ENCODE peak calls at places on chromosomes 3 and 15, in five cellular contexts. One of them, this sample, is unnamed.
A peak's percentile ranks its signal among the peaks of the same experiment; 100 is the strongest.

GRCh38 chr3:122975163-122975923 is 52.2 kb downstream of the SEMA5B start:
- DNase-seq in endothelial cell of umbilical vein: no peak
- DNase-seq in fibroblast of lung: peak; percentile 87
- DNase-seq in HCT116: no peak
- DNase-seq in K562: no peak
- DNase-seq in this sample: no peak

GRCh38 chr3:172310361-172310760 is 137.9 kb downstream of the GHSR start:
- DNase-seq in endothelial cell of umbilical vein: no peak
- DNase-seq in fibroblast of lung: no peak
- DNase-seq in HCT116: no peak
- DNase-seq in K562: no peak
- DNase-seq in this sample: no peak

GRCh38 chr15:59622289-59622688 is 10.7 kb downstream of the GCNT3 start:
- DNase-seq in endothelial cell of umbilical vein: peak; percentile 55
- DNase-seq in fibroblast of lung: peak; percentile 43
- DNase-seq in HCT116: peak; percentile 42
- DNase-seq in K562: peak; percentile 33
- DNase-seq in this sample: no peak

GRCh38 chr15:40782609-40783227 is 12.9 kb downstream of the C15orf62 start:
- DNase-seq in endothelial cell of umbilical vein: peak; percentile 63
- DNase-seq in fibroblast of lung: peak; percentile 3
- DNase-seq in HCT116: peak; percentile 68
- DNase-seq in K562: peak; percentile 57
- DNase-seq in this sample: no peak

GRCh38 chr3:17442332-17443049 is 299.9 kb downstream of the TBC1D5 start:
- DNase-seq in endothelial cell of umbilical vein: no peak
- DNase-seq in fibroblast of lung: peak; percentile 59
- DNase-seq in HCT116: no peak
- DNase-seq in K562: peak; percentile 11
- DNase-seq in this sample: no peak

GRCh38 chr3:171994646-171995441 is 44.5 kb upstream of the FNDC3B start:
- DNase-seq in endothelial cell of umbilical vein: no peak
- DNase-seq in fibroblast of lung: peak; percentile 92
- DNase-seq in HCT116: no peak
- DNase-seq in K562: no peak
- DNase-seq in this sample: no peak

GRCh38 chr15:74964794-74965193 is 8.2 kb upstream of the RPP25 start:
- DNase-seq in endothelial cell of umbilical vein: peak; percentile 73
- DNase-seq in fibroblast of lung: peak; percentile 21
- DNase-seq in HCT116: no peak
- DNase-seq in K562: no peak
- DNase-seq in this sample: no peak

GRCh38 chr3:64002248-64002647 is 21.0 kb downstream of the PSMD6 start:
- DNase-seq in endothelial cell of umbilical vein: no peak
- DNase-seq in fibroblast of lung: no peak
- DNase-seq in HCT116: no peak
- DNase-seq in K562: no peak
- DNase-seq in this sample: no peak

GRCh38 chr3:186976802-186977201 is 46.5 kb downstream of the ST6GAL1 start:
- DNase-seq in endothelial cell of umbilical vein: no peak
- DNase-seq in fibroblast of lung: no peak
- DNase-seq in HCT116: no peak
- DNase-seq in K562: no peak
- DNase-seq in this sample: no peak

GRCh38 chr3:126730376-126730775 is 26.3 kb downstream of the CHCHD6 start:
- DNase-seq in endothelial cell of umbilical vein: no peak
- DNase-seq in fibroblast of lung: no peak
- DNase-seq in HCT116: no peak
- DNase-seq in K562: no peak
- DNase-seq in this sample: no peak

GRCh38 chr3:13420817-13421755 is 964 bp upstream of the NUP210 start:
- DNase-seq in endothelial cell of umbilical vein: no peak
- DNase-seq in fibroblast of lung: no peak
- DNase-seq in HCT116: no peak
- DNase-seq in K562: peak; percentile 69
- DNase-seq in this sample: no peak

GRCh38 chr15:98580577-98580976 is 67.8 kb upstream of the IGF1R start:
- DNase-seq in endothelial cell of umbilical vein: no peak
- DNase-seq in fibroblast of lung: no peak
- DNase-seq in HCT116: no peak
- DNase-seq in K562: no peak
- DNase-seq in this sample: no peak

GRCh38 chr3:32165442-32165841 is 59.0 kb downstream of the GPD1L start:
- DNase-seq in endothelial cell of umbilical vein: no peak
- DNase-seq in fibroblast of lung: no peak
- DNase-seq in HCT116: no peak
- DNase-seq in K562: no peak
- DNase-seq in this sample: no peak

GRCh38 chr3:138898301-138898700 is 48.6 kb downstream of the FOXL2 start:
- DNase-seq in endothelial cell of umbilical vein: peak; percentile 50
- DNase-seq in fibroblast of lung: peak; percentile 86
- DNase-seq in HCT116: no peak
- DNase-seq in K562: no peak
- DNase-seq in this sample: no peak

GRCh38 chr15:29904731-29905417 is 82.6 kb upstream of the TJP1 start:
- DNase-seq in endothelial cell of umbilical vein: no peak
- DNase-seq in fibroblast of lung: peak; percentile 34
- DNase-seq in HCT116: no peak
- DNase-seq in K562: no peak
- DNase-seq in this sample: no peak

GRCh38 chr3:194985031-194985578 is 285.9 kb downstream of the XXYLT1 start:
- DNase-seq in endothelial cell of umbilical vein: no peak
- DNase-seq in fibroblast of lung: peak; percentile 66
- DNase-seq in HCT116: peak; percentile 27
- DNase-seq in K562: peak; percentile 17
- DNase-seq in this sample: no peak

GRCh38 chr15:57443486-57443885 is 67.2 kb downstream of the CGNL1 start:
- DNase-seq in endothelial cell of umbilical vein: no peak
- DNase-seq in fibroblast of lung: no peak
- DNase-seq in HCT116: no peak
- DNase-seq in K562: no peak
- DNase-seq in this sample: no peak

GRCh38 chr3:42263354-42264346 is 2.3 kb downstream of the CCK start:
- DNase-seq in endothelial cell of umbilical vein: no peak
- DNase-seq in fibroblast of lung: no peak
- DNase-seq in HCT116: peak; percentile 18
- DNase-seq in K562: no peak
- DNase-seq in this sample: no peak

GRCh38 chr3:194707176-194707575 is 21.5 kb downstream of the FAM43A start:
- DNase-seq in endothelial cell of umbilical vein: peak; percentile 55
- DNase-seq in fibroblast of lung: peak; percentile 32
- DNase-seq in HCT116: no peak
- DNase-seq in K562: no peak
- DNase-seq in this sample: no peak

GRCh38 chr3:134427400-134428111 is 53.3 kb upstream of the AMOTL2 start:
- DNase-seq in endothelial cell of umbilical vein: peak; percentile 77
- DNase-seq in fibroblast of lung: peak; percentile 100
- DNase-seq in HCT116: peak; percentile 93
- DNase-seq in K562: no peak
- DNase-seq in this sample: no peak

GRCh38 chr3:170448530-170449110 is 30.0 kb downstream of the CLDN11 start:
- DNase-seq in endothelial cell of umbilical vein: no peak
- DNase-seq in fibroblast of lung: no peak
- DNase-seq in HCT116: no peak
- DNase-seq in K562: no peak
- DNase-seq in this sample: no peak

GRCh38 chr3:197458179-197458707 is 97.5 kb downstream of the BDH1 start:
- DNase-seq in endothelial cell of umbilical vein: no peak
- DNase-seq in fibroblast of lung: no peak
- DNase-seq in HCT116: no peak
- DNase-seq in K562: no peak
- DNase-seq in this sample: no peak

GRCh38 chr15:70323111-70323851 is 225.6 kb upstream of the TLE3 start:
- DNase-seq in endothelial cell of umbilical vein: no peak
- DNase-seq in fibroblast of lung: peak; percentile 75
- DNase-seq in HCT116: no peak
- DNase-seq in K562: no peak
- DNase-seq in this sample: no peak

GRCh38 chr15:62850791-62851291 is 191.7 kb upstream of the TPM1 start:
- DNase-seq in endothelial cell of umbilical vein: peak; percentile 37
- DNase-seq in fibroblast of lung: peak; percentile 96
- DNase-seq in HCT116: no peak
- DNase-seq in K562: no peak
- DNase-seq in this sample: no peak

GRCh38 chr3:110773413-110773954 is 298.1 kb upstream of the NECTIN3 start:
- DNase-seq in endothelial cell of umbilical vein: no peak
- DNase-seq in fibroblast of lung: peak; percentile 92
- DNase-seq in HCT116: peak; percentile 93
- DNase-seq in K562: no peak
- DNase-seq in this sample: no peak

GRCh38 chr15:84947947-84948830 is 33.5 kb upstream of the PDE8A start:
- DNase-seq in endothelial cell of umbilical vein: peak; percentile 87
- DNase-seq in fibroblast of lung: peak; percentile 96
- DNase-seq in HCT116: no peak
- DNase-seq in K562: peak; percentile 45
- DNase-seq in this sample: no peak

GRCh38 chr15:85588657-85589056 is 206.1 kb downstream of the KLHL25 start:
- DNase-seq in endothelial cell of umbilical vein: no peak
- DNase-seq in fibroblast of lung: peak; percentile 79
- DNase-seq in HCT116: no peak
- DNase-seq in K562: no peak
- DNase-seq in this sample: no peak

GRCh38 chr3:36210840-36211655 is 169.3 kb upstream of the STAC start:
- DNase-seq in endothelial cell of umbilical vein: no peak
- DNase-seq in fibroblast of lung: no peak
- DNase-seq in HCT116: no peak
- DNase-seq in K562: no peak
- DNase-seq in this sample: no peak

GRCh38 chr3:129966876-129967275 is 7.6 kb upstream of the TRH start:
- DNase-seq in endothelial cell of umbilical vein: no peak
- DNase-seq in fibroblast of lung: no peak
- DNase-seq in HCT116: no peak
- DNase-seq in K562: no peak
- DNase-seq in this sample: no peak

GRCh38 chr3:129962600-129962999 is 11.9 kb upstream of the TRH start:
- DNase-seq in endothelial cell of umbilical vein: no peak
- DNase-seq in fibroblast of lung: no peak
- DNase-seq in HCT116: no peak
- DNase-seq in K562: no peak
- DNase-seq in this sample: no peak

GRCh38 chr3:129958715-129959114 is 15.8 kb upstream of the TRH start:
- DNase-seq in endothelial cell of umbilical vein: no peak
- DNase-seq in fibroblast of lung: no peak
- DNase-seq in HCT116: no peak
- DNase-seq in K562: no peak
- DNase-seq in this sample: no peak

GRCh38 chr3:129965937-129966336 is 8.6 kb upstream of the TRH start:
- DNase-seq in endothelial cell of umbilical vein: no peak
- DNase-seq in fibroblast of lung: no peak
- DNase-seq in HCT116: no peak
- DNase-seq in K562: no peak
- DNase-seq in this sample: no peak

DNA sequence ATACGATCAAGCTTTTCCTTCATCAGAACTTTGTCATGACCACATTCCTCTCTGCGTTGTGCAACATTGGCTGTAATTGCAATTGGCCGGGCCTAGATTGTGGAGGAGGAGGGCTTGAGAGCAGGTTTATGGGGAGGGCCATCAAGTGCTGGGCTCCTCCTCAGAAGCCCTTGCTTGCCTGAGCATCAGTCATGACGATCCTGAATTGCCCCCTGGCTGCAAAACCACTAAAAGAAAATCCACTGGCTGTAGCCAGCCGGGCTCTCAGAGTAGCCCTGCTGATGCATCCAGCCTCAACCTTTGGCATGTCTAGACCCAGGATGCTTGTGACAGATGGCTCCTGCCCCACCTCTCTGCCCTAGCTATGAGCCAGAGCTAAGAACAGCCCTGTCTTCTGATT is 13.4 kb upstream of the TRH start:
- DNase-seq in endothelial cell of umbilical vein: no peak
- DNase-seq in fibroblast of lung: no peak
- DNase-seq in HCT116: no peak
- DNase-seq in K562: no peak
- DNase-seq in this sample: no peak
- H3K27ac ChIP-seq in endothelial cell of umbilical vein: no peak overlapping the region
- H3K27ac ChIP-seq in fibroblast of lung: no peak overlapping the region
- H3K27ac ChIP-seq in HCT116: no peak overlapping the region
- H3K27ac ChIP-seq in K562: no peak overlapping the region
- H3K27ac ChIP-seq in this sample: no peak overlapping the region

DNA sequence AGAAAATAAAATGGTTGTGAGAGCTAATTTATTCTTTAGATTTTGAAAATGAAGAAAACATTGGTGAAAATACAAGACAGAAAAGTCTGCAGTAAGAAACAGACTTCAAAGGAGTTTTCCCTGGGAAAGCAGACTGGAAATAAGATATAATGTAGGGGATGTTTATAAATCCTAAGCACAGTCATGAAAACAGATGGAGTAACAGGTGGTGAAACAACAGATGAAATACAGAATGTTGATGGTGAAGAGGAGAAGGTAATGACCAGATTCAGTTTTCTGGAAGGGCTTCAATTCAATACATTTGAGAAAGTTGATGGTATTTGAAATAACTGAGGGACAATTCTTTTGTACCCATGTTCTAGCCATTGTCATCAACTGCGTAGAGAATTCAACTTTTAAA is 353.9 kb downstream of the CHL1 start:
- DNase-seq in endothelial cell of umbilical vein: no peak
- DNase-seq in fibroblast of lung: no peak
- DNase-seq in HCT116: no peak
- DNase-seq in K562: no peak
- DNase-seq in this sample: no peak
- H3K9me3 ChIP-seq in endothelial cell of umbilical vein: no peaks in the 10 kb centered on the region
- H3K9me3 ChIP-seq in fibroblast of lung: no peaks in the 10 kb centered on the region
- H3K9me3 ChIP-seq in HCT116: peaks cover 19% of the 10 kb centered on the region
- H3K9me3 ChIP-seq in K562: no peaks in the 10 kb centered on the region
- H3K9me3 ChIP-seq in this sample: no peaks in the 10 kb centered on the region

GRCh38 chr3:125112981-125113380 is 57.2 kb upstream of the HEG1 start:
- DNase-seq in endothelial cell of umbilical vein: no peak
- DNase-seq in fibroblast of lung: no peak
- DNase-seq in HCT116: no peak
- DNase-seq in K562: no peak
- DNase-seq in this sample: no peak
- H3K9ac ChIP-seq in endothelial cell of umbilical vein: no peak overlapping the region
- H3K9ac ChIP-seq in fibroblast of lung: no peak overlapping the region
- H3K9ac ChIP-seq in HCT116: no peak overlapping the region
- H3K9ac ChIP-seq in K562: no peak overlapping the region
- H3K9ac ChIP-seq in this sample: no peak overlapping the region

GRCh38 chr3:114464548-114464947 is 170.7 kb downstream of the TIGIT start:
- DNase-seq in endothelial cell of umbilical vein: no peak
- DNase-seq in fibroblast of lung: no peak
- DNase-seq in HCT116: no peak
- DNase-seq in K562: no peak
- DNase-seq in this sample: no peak

GRCh38 chr3:114466816-114467215 is 173.0 kb downstream of the TIGIT start:
- DNase-seq in endothelial cell of umbilical vein: no peak
- DNase-seq in fibroblast of lung: no peak
- DNase-seq in HCT116: no peak
- DNase-seq in K562: no peak
- DNase-seq in this sample: no peak

GRCh38 chr3:114462750-114463149 is 168.9 kb downstream of the TIGIT start:
- DNase-seq in endothelial cell of umbilical vein: no peak
- DNase-seq in fibroblast of lung: no peak
- DNase-seq in HCT116: no peak
- DNase-seq in K562: no peak
- DNase-seq in this sample: no peak

GRCh38 chr3:114469070-114469469 is 175.2 kb downstream of the TIGIT start:
- DNase-seq in endothelial cell of umbilical vein: no peak
- DNase-seq in fibroblast of lung: no peak
- DNase-seq in HCT116: no peak
- DNase-seq in K562: no peak
- DNase-seq in this sample: no peak

GRCh38 chr3:114466251-114466650 is 172.4 kb downstream of the TIGIT start:
- DNase-seq in endothelial cell of umbilical vein: no peak
- DNase-seq in fibroblast of lung: no peak
- DNase-seq in HCT116: no peak
- DNase-seq in K562: no peak
- DNase-seq in this sample: no peak
- H3K27ac ChIP-seq in endothelial cell of umbilical vein: no peak overlapping the region
- H3K27ac ChIP-seq in fibroblast of lung: no peak overlapping the region
- H3K27ac ChIP-seq in HCT116: no peak overlapping the region
- H3K27ac ChIP-seq in K562: no peak overlapping the region
- H3K27ac ChIP-seq in this sample: no peak overlapping the region

This sample was measured in SK-N-MC.